ENCODE peak calls at places on chromosome 17, in nine cellular contexts. One of them, this sample, is unnamed.

GRCh38 chr17:48597775-48598631 is 4.4 kb upstream of the HOXB5 start:
- DNase-seq in mucosa of descending colon: peak; percentile 90
- DNase-seq in uterus: peak; percentile 56
- DNase-seq in BJ: no peak
- DNase-seq in MM.1S: no peak
- DNase-seq in cardiac fibroblast: no peak
- DNase-seq in GM23338: peak; percentile 65
- DNase-seq in hepatocyte: peak; percentile 41
- DNase-seq in kidney: peak; percentile 95
- DNase-seq in this sample: no peak

GRCh38 chr17:19348081-19348650 is 14.4 kb downstream of the B9D1 start:
- DNase-seq in GM23338: no peak
- DNase-seq in MM.1S: no peak
- DNase-seq in kidney: no peak
- DNase-seq in mucosa of descending colon: no peak
- DNase-seq in hepatocyte: no peak
- DNase-seq in uterus: no peak
- DNase-seq in cardiac fibroblast: no peak
- DNase-seq in BJ: no peak
- DNase-seq in this sample: no peak

GRCh38 chr17:68768804-68769203 is 167.6 kb upstream of the FAM20A start:
- DNase-seq in cardiac fibroblast: peak; percentile 7
- DNase-seq in hepatocyte: no peak
- DNase-seq in MM.1S: no peak
- DNase-seq in uterus: no peak
- DNase-seq in BJ: no peak
- DNase-seq in GM23338: no peak
- DNase-seq in kidney: no peak
- DNase-seq in mucosa of descending colon: no peak
- DNase-seq in this sample: no peak

GRCh38 chr17:32206816-32207215 is 58.8 kb upstream of the RHBDL3 start:
- DNase-seq in GM23338: no peak
- DNase-seq in uterus: no peak
- DNase-seq in mucosa of descending colon: no peak
- DNase-seq in hepatocyte: no peak
- DNase-seq in kidney: no peak
- DNase-seq in MM.1S: no peak
- DNase-seq in BJ: no peak
- DNase-seq in cardiac fibroblast: no peak
- DNase-seq in this sample: peak; percentile 21

GRCh38 chr17:77101521-77102410 is 39.0 kb upstream of the SEC14L1 start:
- DNase-seq in mucosa of descending colon: no peak
- DNase-seq in kidney: no peak
- DNase-seq in BJ: no peak
- DNase-seq in uterus: no peak
- DNase-seq in cardiac fibroblast: no peak
- DNase-seq in hepatocyte: no peak
- DNase-seq in MM.1S: no peak
- DNase-seq in GM23338: no peak
- DNase-seq in this sample: no peak

GRCh38 chr17:66507103-66507923 is 204.9 kb downstream of the PRKCA start:
- DNase-seq in MM.1S: no peak
- DNase-seq in GM23338: no peak
- DNase-seq in mucosa of descending colon: no peak
- DNase-seq in cardiac fibroblast: peak; percentile 85
- DNase-seq in hepatocyte: no peak
- DNase-seq in BJ: no peak
- DNase-seq in kidney: no peak
- DNase-seq in uterus: peak; percentile 40
- DNase-seq in this sample: peak; percentile 49

GRCh38 chr17:82808921-82809905 is 30.6 kb downstream of the ZNF750 start:
- DNase-seq in hepatocyte: no peak
- DNase-seq in cardiac fibroblast: no peak
- DNase-seq in kidney: peak; percentile 45
- DNase-seq in GM23338: no peak
- DNase-seq in uterus: peak; percentile 54
- DNase-seq in MM.1S: no peak
- DNase-seq in BJ: no peak
- DNase-seq in mucosa of descending colon: peak; percentile 15
- DNase-seq in this sample: no peak

GRCh38 chr17:28074010-28074409 is 31.5 kb downstream of the NLK start:
- DNase-seq in GM23338: no peak
- DNase-seq in kidney: no peak
- DNase-seq in MM.1S: no peak
- DNase-seq in uterus: no peak
- DNase-seq in mucosa of descending colon: no peak
- DNase-seq in cardiac fibroblast: no peak
- DNase-seq in BJ: no peak
- DNase-seq in hepatocyte: no peak
- DNase-seq in this sample: no peak

GRCh38 chr17:48441231-48441711 is 11.3 kb upstream of the SKAP1 start:
- DNase-seq in mucosa of descending colon: no peak
- DNase-seq in hepatocyte: no peak
- DNase-seq in kidney: no peak
- DNase-seq in MM.1S: peak; percentile 97
- DNase-seq in GM23338: no peak
- DNase-seq in cardiac fibroblast: no peak
- DNase-seq in BJ: no peak
- DNase-seq in uterus: no peak
- DNase-seq in this sample: no peak

GRCh38 chr17:49022391-49022941 is 25.3 kb downstream of the IGF2BP1 start:
- DNase-seq in uterus: no peak
- DNase-seq in hepatocyte: peak; percentile 54
- DNase-seq in MM.1S: no peak
- DNase-seq in GM23338: peak; percentile 98
- DNase-seq in BJ: no peak
- DNase-seq in cardiac fibroblast: peak; percentile 66
- DNase-seq in kidney: peak; percentile 63
- DNase-seq in mucosa of descending colon: no peak
- DNase-seq in this sample: peak; percentile 48

DNA sequence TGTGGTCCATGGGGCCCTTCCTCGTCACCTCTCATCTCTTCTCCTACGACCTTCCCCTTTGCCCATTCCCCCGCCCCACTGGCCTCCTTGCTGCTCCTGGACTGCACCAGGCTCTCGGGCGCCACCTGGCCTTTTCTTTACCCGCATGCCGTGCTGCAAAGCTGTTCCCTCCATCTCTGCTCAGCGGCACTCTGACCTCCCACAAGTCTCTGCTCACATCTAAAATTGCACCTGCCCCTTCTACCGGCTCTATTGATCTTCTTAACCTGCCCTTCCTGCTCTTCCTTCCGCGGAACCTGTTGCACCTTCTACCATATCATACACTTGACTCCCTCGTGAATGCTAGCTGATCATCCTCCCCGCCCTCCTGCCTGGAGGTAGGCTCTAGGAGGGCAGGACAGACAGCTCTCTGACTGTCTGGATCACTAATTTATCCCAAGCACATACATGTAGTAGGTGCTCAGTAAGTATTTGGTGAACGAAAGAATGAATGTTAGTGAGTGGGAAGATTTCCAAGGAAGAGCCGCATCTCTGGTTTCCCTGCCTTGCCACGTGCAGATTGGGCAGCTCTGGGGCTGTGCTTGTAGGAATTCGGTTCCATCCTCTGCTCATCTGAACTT is 17.3 kb downstream of the DNAH17 start:
- DNase-seq in MM.1S: no peak
- DNase-seq in kidney: no peak
- DNase-seq in mucosa of descending colon: peak; percentile 39
- DNase-seq in cardiac fibroblast: no peak
- DNase-seq in uterus: no peak
- DNase-seq in BJ: no peak
- DNase-seq in hepatocyte: no peak
- DNase-seq in GM23338: peak; percentile 70
- DNase-seq in this sample: no peak
- H3K4me3 ChIP-seq in MM.1S: no peak overlapping the region
- H3K4me3 ChIP-seq in kidney: no peak overlapping the region
- H3K4me3 ChIP-seq in mucosa of descending colon: no peak overlapping the region
- H3K4me3 ChIP-seq in cardiac fibroblast: no peak overlapping the region
- H3K4me3 ChIP-seq in uterus: no peak overlapping the region
- H3K4me3 ChIP-seq in BJ: no peak overlapping the region
- H3K4me3 ChIP-seq in hepatocyte: no peak overlapping the region
- H3K4me3 ChIP-seq in GM23338: no peak overlapping the region
- H3K4me3 ChIP-seq in this sample: no peak overlapping the region

DNA sequence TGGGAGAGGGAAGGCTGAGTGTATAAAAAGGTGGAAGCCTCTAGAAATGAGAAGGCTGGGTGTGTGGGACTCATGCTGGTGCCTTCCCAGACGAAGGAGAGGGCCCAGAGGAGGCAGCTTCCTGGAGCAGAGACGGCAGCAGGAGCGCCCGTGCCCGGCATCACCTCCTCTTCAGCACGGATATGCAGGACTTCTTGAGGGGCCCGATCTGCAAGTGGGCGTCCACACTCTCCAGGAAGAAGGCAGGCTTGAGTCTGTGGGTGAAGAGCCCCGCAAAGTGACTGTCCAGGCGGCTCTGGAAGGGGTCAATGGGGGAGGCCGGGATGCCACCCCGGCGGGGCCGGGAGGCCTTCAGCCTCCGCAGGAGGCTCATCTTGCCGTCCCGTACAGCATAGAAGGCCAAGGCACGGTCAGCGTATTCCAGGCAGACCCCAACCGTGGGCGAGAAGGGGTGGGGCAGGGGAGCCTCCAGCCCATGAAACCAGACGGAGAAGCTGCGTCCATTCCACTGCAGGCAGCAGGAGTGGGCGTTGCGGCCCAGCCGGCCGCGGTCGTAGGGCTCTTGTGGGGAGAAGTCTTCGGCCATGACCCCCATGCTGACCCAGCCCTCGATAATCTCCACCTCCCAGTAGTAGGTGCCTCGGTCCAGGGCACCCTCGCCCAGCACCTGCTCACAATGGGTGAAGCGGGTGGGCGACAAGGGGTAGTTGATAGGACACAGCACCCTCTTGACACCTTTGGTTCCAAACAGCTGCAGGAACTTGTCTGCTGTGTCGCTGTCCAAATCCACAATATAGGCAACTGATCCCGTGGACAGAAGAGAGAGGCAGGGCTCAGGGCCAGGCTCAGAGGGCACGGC is 3.8 kb downstream of the TRIM47 start:
- DNase-seq in mucosa of descending colon: no peak
- DNase-seq in cardiac fibroblast: no peak
- DNase-seq in BJ: no peak
- DNase-seq in kidney: no peak
- DNase-seq in MM.1S: no peak
- DNase-seq in uterus: no peak
- DNase-seq in GM23338: no peak
- DNase-seq in hepatocyte: no peak
- DNase-seq in this sample: no peak
- TF ChIP-seq CTCF in mucosa of descending colon: no peak
- TF ChIP-seq CTCF in cardiac fibroblast: no peak
- TF ChIP-seq CTCF in BJ: no peak
- TF ChIP-seq CTCF in kidney: no peak
- TF ChIP-seq CTCF in MM.1S: no peak
- TF ChIP-seq CTCF in uterus: no peak
- TF ChIP-seq CTCF in GM23338: no peak
- TF ChIP-seq CTCF in hepatocyte: no peak
- TF ChIP-seq CTCF in this sample: no peak

GRCh38 chr17:81517339-81518112 is 4.9 kb upstream of the ACTG1 start:
- DNase-seq in mucosa of descending colon: peak; percentile 53
- DNase-seq in BJ: no peak
- DNase-seq in hepatocyte: no peak
- DNase-seq in kidney: peak; percentile 83
- DNase-seq in uterus: peak; percentile 31
- DNase-seq in cardiac fibroblast: peak; percentile 36
- DNase-seq in GM23338: peak; percentile 64
- DNase-seq in MM.1S: peak; percentile 5
- DNase-seq in this sample: no peak
- H3K4me3 ChIP-seq in mucosa of descending colon: no peak overlapping the region
- H3K4me3 ChIP-seq in BJ: no peak overlapping the region
- H3K4me3 ChIP-seq in hepatocyte: no peak overlapping the region
- H3K4me3 ChIP-seq in kidney: no peak overlapping the region
- H3K4me3 ChIP-seq in uterus: peak overlapping the region; percentile 77
- H3K4me3 ChIP-seq in cardiac fibroblast: peak overlapping the region; percentile 81
- H3K4me3 ChIP-seq in GM23338: peak overlapping the region; percentile 65
- H3K4me3 ChIP-seq in MM.1S: no peak overlapping the region
- H3K4me3 ChIP-seq in this sample: peak overlapping the region; percentile 70

GRCh38 chr17:2056221-2057129 is 1.6 kb downstream of the HIC1 start:
- DNase-seq in kidney: peak; percentile 84
- DNase-seq in MM.1S: no peak
- DNase-seq in cardiac fibroblast: peak; percentile 72
- DNase-seq in hepatocyte: peak; percentile 63
- DNase-seq in uterus: no peak
- DNase-seq in GM23338: peak; percentile 66
- DNase-seq in BJ: no peak
- DNase-seq in mucosa of descending colon: peak; percentile 65
- DNase-seq in this sample: peak; percentile 74

GRCh38 chr17:2057130-2057713 is 2.3 kb downstream of the HIC1 start:
- DNase-seq in kidney: peak; percentile 77
- DNase-seq in cardiac fibroblast: peak; percentile 50
- DNase-seq in GM23338: peak; percentile 59
- DNase-seq in uterus: no peak
- DNase-seq in BJ: no peak
- DNase-seq in hepatocyte: no peak
- DNase-seq in mucosa of descending colon: no peak
- DNase-seq in MM.1S: no peak
- DNase-seq in this sample: no peak

GRCh38 chr17:2058521-2059124 is 3.7 kb downstream of the HIC1 start:
- DNase-seq in GM23338: peak; percentile 82
- DNase-seq in cardiac fibroblast: peak; percentile 90
- DNase-seq in MM.1S: peak; percentile 62
- DNase-seq in kidney: peak; percentile 92
- DNase-seq in uterus: peak; percentile 84
- DNase-seq in BJ: no peak
- DNase-seq in hepatocyte: peak; percentile 63
- DNase-seq in mucosa of descending colon: peak; percentile 93
- DNase-seq in this sample: no peak

GRCh38 chr17:2059125-2059836 is 4.4 kb downstream of the HIC1 start:
- DNase-seq in MM.1S: no peak
- DNase-seq in cardiac fibroblast: no peak
- DNase-seq in mucosa of descending colon: peak; percentile 43
- DNase-seq in GM23338: peak; percentile 62
- DNase-seq in kidney: peak; percentile 79
- DNase-seq in hepatocyte: no peak
- DNase-seq in uterus: no peak
- DNase-seq in BJ: no peak
- DNase-seq in this sample: no peak

DNA sequence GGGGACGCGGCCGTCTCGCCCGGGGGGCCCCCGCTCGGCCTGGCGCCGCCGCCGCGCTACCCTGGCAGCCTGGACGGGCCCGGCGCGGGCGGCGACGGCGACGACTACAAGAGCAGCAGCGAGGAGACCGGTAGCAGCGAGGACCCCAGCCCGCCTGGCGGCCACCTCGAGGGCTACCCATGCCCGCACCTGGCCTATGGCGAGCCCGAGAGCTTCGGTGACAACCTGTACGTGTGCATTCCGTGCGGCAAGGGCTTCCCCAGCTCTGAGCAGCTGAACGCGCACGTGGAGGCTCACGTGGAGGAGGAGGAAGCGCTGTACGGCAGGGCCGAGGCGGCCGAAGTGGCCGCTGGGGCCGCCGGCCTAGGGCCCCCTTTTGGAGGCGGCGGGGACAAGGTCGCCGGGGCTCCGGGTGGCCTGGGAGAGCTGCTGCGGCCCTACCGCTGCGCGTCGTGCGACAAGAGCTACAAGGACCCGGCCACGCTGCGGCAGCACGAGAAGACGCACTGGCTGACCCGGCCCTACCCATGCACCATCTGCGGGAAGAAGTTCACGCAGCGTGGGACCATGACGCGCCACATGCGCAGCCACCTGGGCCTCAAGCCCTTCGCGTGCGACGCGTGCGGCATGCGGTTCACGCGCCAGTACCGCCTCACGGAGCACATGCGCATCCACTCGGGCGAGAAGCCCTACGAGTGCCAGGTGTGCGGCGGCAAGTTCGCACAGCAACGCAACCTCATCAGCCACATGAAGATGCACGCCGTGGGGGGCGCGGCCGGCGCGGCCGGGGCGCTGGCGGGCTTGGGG is 3.0 kb downstream of the HIC1 start:
- DNase-seq in BJ: no peak
- DNase-seq in uterus: peak; percentile 46
- DNase-seq in MM.1S: no peak
- DNase-seq in mucosa of descending colon: peak; percentile 57
- DNase-seq in cardiac fibroblast: peak; percentile 70
- DNase-seq in hepatocyte: no peak
- DNase-seq in GM23338: peak; percentile 51
- DNase-seq in kidney: peak; percentile 81
- DNase-seq in this sample: no peak
- TF ChIP-seq CTCF in BJ: no peak
- TF ChIP-seq CTCF in uterus: peak; percentile 2
- TF ChIP-seq CTCF in MM.1S: no peak
- TF ChIP-seq CTCF in mucosa of descending colon: no peak
- TF ChIP-seq CTCF in cardiac fibroblast: no peak
- TF ChIP-seq CTCF in hepatocyte: no peak
- TF ChIP-seq CTCF in GM23338: no peak
- TF ChIP-seq CTCF in kidney: no peak
- TF ChIP-seq CTCF in this sample: no peak

This sample was measured in foreskin fibroblast.